ENCODE peak calls at places on chromosomes 4 and X, in seven cellular contexts. M, E, A, C, Q, K and R are unnamed samples. For H3K36me3, the result is how much of the 10 kb centered on the place peaks cover.

GRCh38 chr4:53015681-53016080 is 153.6 kb downstream of the RASL11B start:
- DNase-seq in M (peak), E (peak), A (peak), C (peak), Q (peak), K (no peak), R (no peak)

GRCh38 chrX:110428144-110428543 is 69.5 kb downstream of the RTL9 start:
- DNase-seq in M (no peak), E (no peak), A (no peak), C (no peak), Q (no peak), K (no peak), R (no peak)

GRCh38 chr4:8440491-8441311 is at the start of the genes ACOX3 and TRMT44:
- DNase-seq in M (peak), E (peak), A (peak), C (peak), Q (peak), K (peak), R (no peak)

GRCh38 chr4:56424697-56425514 is 10.5 kb downstream of the PPAT start:
- DNase-seq in M (peak), E (peak), A (peak), C (no peak), Q (no peak), K (no peak), R (no peak)

GRCh38 chr4:27692098-27692679 is 831.5 kb downstream of the STIM2 start:
- DNase-seq in M (no peak), E (peak), A (peak), C (peak), Q (peak), K (no peak), R (peak)

GRCh38 chr4:8502836-8503585 is 62.4 kb downstream of the TRMT44 start:
- DNase-seq in M (no peak), E (no peak), A (no peak), C (peak), Q (no peak), K (no peak), R (no peak)

GRCh38 chr4:40231464-40231863 is 34.6 kb downstream of the RHOH start:
- DNase-seq in M (no peak), E (no peak), A (no peak), C (no peak), Q (no peak), K (no peak), R (no peak)

GRCh38 chr4:66187175-66187720 is 517.0 kb upstream of the EPHA5 start:
- DNase-seq in M (no peak), E (no peak), A (no peak), C (no peak), Q (no peak), K (no peak), R (no peak)

GRCh38 chrX:2502668-2503519 is 2.1 kb upstream of the DHRSX start:
- DNase-seq in M (peak), E (no peak), A (no peak), C (no peak), Q (no peak), K (no peak), R (no peak)

GRCh38 chr4:107988763-107989035 is 990 bp upstream of the HADH start:
- DNase-seq in M (no peak), E (peak), A (no peak), C (no peak), Q (no peak), K (no peak), R (no peak)

GRCh38 chrX:49868739-49869138 is 10.5 kb upstream of the USP27X start:
- DNase-seq in M (peak), E (no peak), A (no peak), C (no peak), Q (no peak), K (no peak), R (no peak)

GRCh38 chrX:7059214-7059838 is 88.2 kb upstream of the STS start:
- DNase-seq in M (no peak), E (no peak), A (no peak), C (no peak), Q (no peak), K (peak), R (no peak)

GRCh38 chrX:12950851-12951589 is 23.9 kb upstream of the TMSB4X start:
- DNase-seq in M (peak), E (peak), A (peak), C (peak), Q (no peak), K (peak), R (no peak)

GRCh38 chr4:92600638-92601037 is 296.9 kb downstream of the GRID2 start:
- DNase-seq in M (no peak), E (peak), A (no peak), C (peak), Q (no peak), K (no peak), R (no peak)

GRCh38 chrX:40247848-40248622 is 150.3 kb upstream of the BCOR start:
- DNase-seq in M (peak), E (no peak), A (no peak), C (no peak), Q (no peak), K (no peak), R (no peak)

GRCh38 chr4:152640058-152640921 is 39.5 kb downstream of the TMEM154 start:
- DNase-seq in M (peak), E (peak), A (peak), C (no peak), Q (no peak), K (no peak), R (peak)

GRCh38 chr4:130026185-130026584 is 930.2 kb downstream of the C4orf33 start:
- DNase-seq in M (no peak), E (peak), A (no peak), C (no peak), Q (no peak), K (no peak), R (no peak)

GRCh38 chrX:130144509-130144908 is 21.1 kb downstream of the AIFM1 start:
- DNase-seq in M (no peak), E (no peak), A (no peak), C (no peak), Q (no peak), K (no peak), R (no peak)

GRCh38 chrX:150084474-150085229 is 146.4 kb upstream of the EOLA2 start:
- DNase-seq in M (no peak), E (no peak), A (no peak), C (no peak), Q (no peak), K (no peak), R (peak)

GRCh38 chr4:8098506-8098905 is 60.1 kb downstream of the ABLIM2 start:
- DNase-seq in M (no peak), E (no peak), A (no peak), C (no peak), Q (no peak), K (no peak), R (no peak)

GRCh38 chr4:76709454-76709853 is 188.5 kb downstream of the SOWAHB start:
- DNase-seq in M (no peak), E (no peak), A (no peak), C (no peak), Q (no peak), K (no peak), R (no peak)

GRCh38 chr4:102663073-102663472 is 97.7 kb downstream of the MANBA start:
- DNase-seq in M (no peak), E (no peak), A (no peak), C (no peak), Q (no peak), K (no peak), R (no peak)

GRCh38 chrX:106980952-106981626 is 18.9 kb downstream of the MORC4 start:
- DNase-seq in M (no peak), E (no peak), A (no peak), C (no peak), Q (no peak), K (no peak), R (no peak)

GRCh38 chr4:3368841-3369760 is 72.7 kb upstream of the HGFAC start:
- DNase-seq in M (no peak), E (no peak), A (peak), C (no peak), Q (no peak), K (no peak), R (no peak)

GRCh38 chrX:7252013-7252610 is 104.2 kb upstream of the PUDP start:
- DNase-seq in M (no peak), E (no peak), A (no peak), C (no peak), Q (no peak), K (no peak), R (no peak)

GRCh38 chrX:73965833-73966232 is 338.1 kb upstream of the ZCCHC13 start:
- DNase-seq in M (no peak), E (peak), A (no peak), C (no peak), Q (no peak), K (no peak), R (no peak)

GRCh38 chr4:80446664-80447063 is 111.1 kb downstream of the CFAP299 start:
- DNase-seq in M (no peak), E (no peak), A (no peak), C (no peak), Q (no peak), K (no peak), R (no peak)

GRCh38 chr4:121764303-121764701 is 662 bp downstream of the SMIM43 start:
- DNase-seq in M (no peak), E (no peak), A (no peak), C (no peak), Q (no peak), K (no peak), R (no peak)

GRCh38 chr4:108168213-108168671 is 490 bp downstream of the LEF1 start:
- DNase-seq in M (no peak), E (no peak), A (no peak), C (no peak), Q (no peak), K (no peak), R (no peak)

GRCh38 chr4:156949373-156949814 is 22.2 kb downstream of the PDGFC start:
- DNase-seq in M (no peak), E (no peak), A (no peak), C (peak), Q (no peak), K (no peak), R (no peak)

GRCh38 chr4:144421839-144422565 is 224.0 kb upstream of the HHIP start:
- DNase-seq in M (no peak), E (peak), A (no peak), C (no peak), Q (no peak), K (no peak), R (no peak)

GRCh38 chr4:99134586-99134985 is 9.5 kb downstream of the ADH4 start:
- DNase-seq in M (no peak), E (no peak), A (no peak), C (no peak), Q (no peak), K (no peak), R (no peak)

GRCh38 chrX:46727445-46727844 is 31.5 kb downstream of the SLC9A7 start:
- DNase-seq in M (no peak), E (no peak), A (no peak), C (no peak), Q (no peak), K (no peak), R (no peak)

GRCh38 chr4:163343604-163344146 is at the start of gene NPY5R:
- DNase-seq in M (no peak), E (peak), A (peak), C (no peak), Q (no peak), K (no peak), R (no peak)

GRCh38 chrX:35670894-35671293 is 127.2 kb upstream of the MAGEB16 start:
- DNase-seq in M (no peak), E (no peak), A (no peak), C (no peak), Q (no peak), K (no peak), R (no peak)

DNA sequence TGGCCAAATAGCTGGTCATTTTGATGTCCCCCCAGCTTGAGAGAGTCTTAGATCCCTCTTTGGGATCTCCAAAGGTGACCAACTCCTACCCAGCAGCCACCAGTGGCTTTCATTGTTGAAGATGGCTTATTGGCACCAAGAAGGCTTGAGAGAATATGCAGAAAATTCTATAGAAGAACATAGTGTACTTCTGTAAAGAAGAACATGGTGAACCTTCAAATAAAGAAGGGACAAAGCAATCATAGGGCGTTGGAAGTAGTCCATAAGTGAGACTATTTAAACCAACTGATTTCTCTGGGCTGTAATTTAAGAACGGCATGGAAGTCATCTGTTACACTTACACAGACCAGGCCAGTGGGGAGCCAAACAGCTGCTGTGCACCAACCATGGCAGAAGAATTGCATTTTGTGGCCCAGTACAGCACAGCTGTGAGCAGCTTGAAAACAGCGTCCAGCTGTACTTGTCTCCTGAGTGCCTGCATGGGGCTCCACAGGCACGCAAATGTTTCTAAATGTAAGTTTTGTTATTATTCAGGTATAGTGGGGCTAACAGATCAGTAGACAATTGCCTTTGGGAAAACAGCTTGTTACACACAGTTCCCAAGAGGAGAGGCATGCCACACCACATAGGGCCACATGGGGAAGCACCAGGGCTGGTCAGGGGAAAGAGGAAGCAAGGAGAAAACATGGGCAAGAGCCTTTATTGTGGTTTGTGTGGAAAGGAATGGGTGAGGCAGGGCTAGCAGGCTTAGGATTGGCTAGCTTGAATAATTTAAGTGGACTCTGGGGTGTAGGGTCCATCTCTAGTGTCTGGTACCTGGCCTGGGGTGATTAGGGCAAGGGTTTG is 125.0 kb downstream of the ARHGAP6 start:
- DNase-seq in M (no peak), E (no peak), A (no peak), C (no peak), Q (no peak), K (peak), R (no peak)
- TF ChIP-seq CTCF in M (no peak), E (no peak), A (no peak), C (no peak), Q (no peak), K (peak), R (no peak)

DNA sequence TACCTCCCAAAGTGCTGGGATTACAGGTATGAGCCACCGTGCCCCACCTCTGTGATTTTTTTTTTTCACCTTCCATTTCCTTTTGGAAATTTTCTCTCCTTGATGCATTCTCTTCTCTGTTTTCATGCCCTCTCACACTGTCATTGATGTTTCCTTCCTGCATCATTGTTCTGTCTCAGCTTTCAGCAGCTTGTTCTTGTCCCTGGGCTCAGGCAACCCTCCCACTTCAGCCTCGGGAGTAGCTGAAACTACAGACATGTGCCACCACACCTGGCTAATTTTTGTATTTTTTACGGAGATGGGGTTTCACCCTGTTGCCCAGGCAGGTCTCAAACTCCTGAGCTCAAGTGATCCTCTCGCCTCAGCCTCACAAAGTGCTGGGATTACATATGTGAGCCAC is 380.5 kb downstream of the PPP3CA start:
- DNase-seq in M (no peak), E (no peak), A (no peak), C (no peak), Q (no peak), K (no peak), R (no peak)
- H3K36me3 ChIP-seq in M (under half), E (under half), A (under half), C (under half), Q (under half), K (under half), R (under half)

GRCh38 chrX:112094729-112095128 is 12.2 kb upstream of the TRPC5 start:
- DNase-seq in M (no peak), E (no peak), A (no peak), C (no peak), Q (no peak), K (no peak), R (no peak)
- TF ChIP-seq REST in M (no peak), E (no peak), A (no peak), C (no peak), Q (no peak), K (no peak), R (no peak)

DNA sequence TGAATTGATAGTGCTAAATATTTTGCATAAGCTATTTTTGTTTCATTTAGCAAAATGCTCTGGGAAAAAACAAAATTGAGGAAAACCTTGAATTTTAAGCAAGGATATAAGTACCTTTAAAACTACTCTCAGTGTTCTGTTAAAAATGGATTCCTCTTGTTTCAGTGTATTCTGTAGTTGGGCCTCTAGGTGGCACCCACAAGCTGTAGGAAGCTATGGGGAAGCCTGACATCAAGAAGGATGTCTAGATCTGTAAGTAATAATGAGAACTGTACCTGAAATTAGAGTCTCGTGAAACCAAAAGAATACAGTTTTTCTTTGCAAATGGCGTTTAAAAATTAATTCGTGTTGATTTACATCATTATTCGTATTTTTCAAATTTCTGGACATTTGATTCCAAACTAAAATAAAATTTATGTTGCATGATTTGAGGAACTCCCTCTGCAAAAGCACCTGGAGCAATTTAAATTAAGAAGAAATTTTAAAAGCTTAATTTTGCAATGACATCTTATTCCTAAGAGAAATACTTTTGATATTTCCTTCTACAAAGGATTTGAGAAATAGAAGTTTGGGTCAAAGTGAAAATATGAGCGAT is 51.2 kb downstream of the TMPRSS11E start:
- DNase-seq in M (peak), E (peak), A (peak), C (peak), Q (peak), K (peak), R (peak)
- TF ChIP-seq CTCF in M (peak), E (peak), A (peak), C (peak), Q (peak), K (peak), R (peak)